ENCODE peak calls at places on chromosome 4, in four cellular contexts. One of them, this sample, is unnamed.

GRCh38 chr4:168856312-168856711 is 153.7 kb downstream of the CBR4 start:
- DNase-seq in A549: no peak
- DNase-seq in K562: no peak
- DNase-seq in H1: no peak
- DNase-seq in this sample: no peak

GRCh38 chr4:58453956-58454355 is 1343.8 kb upstream of the IGFBP7 start:
- DNase-seq in A549: no peak
- DNase-seq in K562: no peak
- DNase-seq in H1: no peak
- DNase-seq in this sample: no peak

GRCh38 chr4:10035130-10035529 is 13.8 kb upstream of the SLC2A9 start:
- DNase-seq in A549: no peak
- DNase-seq in K562: no peak
- DNase-seq in H1: no peak
- DNase-seq in this sample: no peak

GRCh38 chr4:89296871-89297270 is 10.7 kb downstream of the GPRIN3 start:
- DNase-seq in A549: no peak
- DNase-seq in K562: no peak
- DNase-seq in H1: no peak
- DNase-seq in this sample: no peak

GRCh38 chr4:53098681-53099121 is 236.6 kb downstream of the RASL11B start:
- DNase-seq in A549: no peak
- DNase-seq in K562: no peak
- DNase-seq in H1: no peak
- DNase-seq in this sample: no peak

GRCh38 chr4:55819634-55820033 is at the start of gene EXOC1L:
- DNase-seq in A549: no peak
- DNase-seq in K562: peak
- DNase-seq in H1: peak
- DNase-seq in this sample: peak

GRCh38 chr4:164876680-164877324 is at the start of gene APELA:
- DNase-seq in A549: no peak
- DNase-seq in K562: no peak
- DNase-seq in H1: no peak
- DNase-seq in this sample: peak

GRCh38 chr4:83561381-83561780 is 25.5 kb downstream of the GPAT3 start:
- DNase-seq in A549: peak
- DNase-seq in K562: no peak
- DNase-seq in H1: no peak
- DNase-seq in this sample: peak

GRCh38 chr4:158856852-158857251 is 88.0 kb downstream of the FNIP2 start:
- DNase-seq in A549: no peak
- DNase-seq in K562: no peak
- DNase-seq in H1: no peak
- DNase-seq in this sample: peak

GRCh38 chr4:119550857-119551532 is 77.6 kb downstream of the PDE5A start:
- DNase-seq in A549: no peak
- DNase-seq in K562: no peak
- DNase-seq in H1: no peak
- DNase-seq in this sample: no peak

GRCh38 chr4:163343604-163344146 is at the start of gene NPY5R:
- DNase-seq in A549: no peak
- DNase-seq in K562: no peak
- DNase-seq in H1: no peak
- DNase-seq in this sample: no peak

GRCh38 chr4:68463796-68464195 is 16.5 kb downstream of the TMPRSS11E start:
- DNase-seq in A549: no peak
- DNase-seq in K562: no peak
- DNase-seq in H1: no peak
- DNase-seq in this sample: no peak

GRCh38 chr4:71404049-71404448 is 65.2 kb downstream of the SLC4A4 start:
- DNase-seq in A549: no peak
- DNase-seq in K562: no peak
- DNase-seq in H1: no peak
- DNase-seq in this sample: no peak

GRCh38 chr4:6783111-6783981 is 819 bp downstream of the KIAA0232 start:
- DNase-seq in A549: peak
- DNase-seq in K562: peak
- DNase-seq in H1: peak
- DNase-seq in this sample: peak

GRCh38 chr4:56828784-56829535 is 7.5 kb upstream of the SPINK2 start:
- DNase-seq in A549: no peak
- DNase-seq in K562: no peak
- DNase-seq in H1: no peak
- DNase-seq in this sample: no peak

GRCh38 chr4:53012738-53013137 is 150.6 kb downstream of the RASL11B start:
- DNase-seq in A549: no peak
- DNase-seq in K562: no peak
- DNase-seq in H1: no peak
- DNase-seq in this sample: no peak

GRCh38 chr4:3871181-3871852 is 105.1 kb downstream of the ADRA2C start:
- DNase-seq in A549: no peak
- DNase-seq in K562: peak
- DNase-seq in H1: peak
- DNase-seq in this sample: no peak

GRCh38 chr4:13536607-13537006 is 7.7 kb downstream of the NKX3-2 start:
- DNase-seq in A549: no peak
- DNase-seq in K562: peak
- DNase-seq in H1: no peak
- DNase-seq in this sample: no peak

GRCh38 chr4:36222702-36223101 is 21.6 kb downstream of the ARAP2 start:
- DNase-seq in A549: no peak
- DNase-seq in K562: no peak
- DNase-seq in H1: no peak
- DNase-seq in this sample: no peak

GRCh38 chr4:52643846-52644245 is 15.3 kb downstream of the USP46 start:
- DNase-seq in A549: no peak
- DNase-seq in K562: no peak
- DNase-seq in H1: no peak
- DNase-seq in this sample: peak

GRCh38 chr4:84455697-84456096 is 43.4 kb downstream of the NKX6-1 start:
- DNase-seq in A549: no peak
- DNase-seq in K562: no peak
- DNase-seq in H1: no peak
- DNase-seq in this sample: no peak

GRCh38 chr4:94649381-94650128 is 108.2 kb upstream of the BMPR1B start:
- DNase-seq in A549: no peak
- DNase-seq in K562: no peak
- DNase-seq in H1: no peak
- DNase-seq in this sample: no peak

GRCh38 chr4:98544141-98544817 is 114.1 kb downstream of the TSPAN5 start:
- DNase-seq in A549: no peak
- DNase-seq in K562: no peak
- DNase-seq in H1: no peak
- DNase-seq in this sample: no peak

GRCh38 chr4:76953956-76954355 is 4.4 kb downstream of the SEPTIN11 start:
- DNase-seq in A549: no peak
- DNase-seq in K562: no peak
- DNase-seq in H1: no peak
- DNase-seq in this sample: no peak

GRCh38 chr4:180060159-180060889 is 2182.9 kb upstream of the TENM3 start:
- DNase-seq in A549: peak
- DNase-seq in K562: no peak
- DNase-seq in H1: no peak
- DNase-seq in this sample: no peak
- TF ChIP-seq RNF2 in A549: no peak
- TF ChIP-seq RNF2 in K562: no peak
- TF ChIP-seq RNF2 in H1: no peak
- TF ChIP-seq RNF2 in this sample: no peak

GRCh38 chr4:142660728-142661127 is 185.4 kb downstream of the INPP4B start:
- DNase-seq in A549: no peak
- DNase-seq in K562: no peak
- DNase-seq in H1: no peak
- DNase-seq in this sample: no peak

DNA sequence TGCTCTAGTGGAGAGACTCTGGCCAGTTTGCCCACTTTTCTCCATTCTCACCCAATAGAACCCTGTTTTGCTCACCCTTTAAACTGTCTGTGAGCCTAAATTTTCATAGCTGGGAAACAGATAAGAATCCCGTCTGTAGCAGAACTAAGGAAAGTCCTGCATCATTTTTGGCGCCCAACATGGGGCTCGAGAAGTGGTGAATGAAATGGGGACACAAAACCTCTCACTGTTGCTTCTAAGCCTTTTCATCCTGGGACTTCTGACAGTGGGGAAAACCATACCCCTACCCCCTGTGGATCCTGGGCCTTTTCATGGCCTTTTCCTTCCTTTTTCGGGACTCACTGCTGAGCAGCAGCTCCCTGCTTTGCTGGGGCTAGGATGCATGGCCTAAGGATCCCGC is 189.9 kb downstream of the INPP4B start:
- DNase-seq in A549: no peak
- DNase-seq in K562: no peak
- DNase-seq in H1: no peak
- DNase-seq in this sample: no peak
- TF ChIP-seq RNF2 in A549: no peak
- TF ChIP-seq RNF2 in K562: no peak
- TF ChIP-seq RNF2 in H1: no peak
- TF ChIP-seq RNF2 in this sample: no peak

DNA sequence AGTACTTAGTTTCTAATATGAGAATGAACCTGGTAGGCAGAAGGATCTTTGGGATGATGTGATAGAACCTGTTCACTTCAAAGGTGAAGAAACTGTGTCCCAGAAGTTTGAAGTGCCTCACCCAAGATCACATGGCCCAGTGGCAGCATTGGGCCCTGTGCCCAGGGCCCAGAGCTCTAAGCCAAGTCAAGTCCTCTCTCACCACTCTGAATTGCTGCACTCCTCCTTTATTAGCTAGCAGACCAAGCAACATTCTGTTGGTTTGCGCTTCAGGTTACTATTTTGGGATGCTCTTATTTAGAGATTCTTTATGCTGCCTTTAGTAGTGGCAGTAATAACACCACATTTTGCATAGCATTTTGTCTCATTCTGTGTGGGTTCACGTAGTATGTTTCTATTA is 82.7 kb downstream of the PARM1 start:
- DNase-seq in A549: no peak
- DNase-seq in K562: no peak
- DNase-seq in H1: no peak
- DNase-seq in this sample: no peak
- TF ChIP-seq RNF2 in A549: no peak
- TF ChIP-seq RNF2 in K562: no peak
- TF ChIP-seq RNF2 in H1: no peak
- TF ChIP-seq RNF2 in this sample: no peak

DNA sequence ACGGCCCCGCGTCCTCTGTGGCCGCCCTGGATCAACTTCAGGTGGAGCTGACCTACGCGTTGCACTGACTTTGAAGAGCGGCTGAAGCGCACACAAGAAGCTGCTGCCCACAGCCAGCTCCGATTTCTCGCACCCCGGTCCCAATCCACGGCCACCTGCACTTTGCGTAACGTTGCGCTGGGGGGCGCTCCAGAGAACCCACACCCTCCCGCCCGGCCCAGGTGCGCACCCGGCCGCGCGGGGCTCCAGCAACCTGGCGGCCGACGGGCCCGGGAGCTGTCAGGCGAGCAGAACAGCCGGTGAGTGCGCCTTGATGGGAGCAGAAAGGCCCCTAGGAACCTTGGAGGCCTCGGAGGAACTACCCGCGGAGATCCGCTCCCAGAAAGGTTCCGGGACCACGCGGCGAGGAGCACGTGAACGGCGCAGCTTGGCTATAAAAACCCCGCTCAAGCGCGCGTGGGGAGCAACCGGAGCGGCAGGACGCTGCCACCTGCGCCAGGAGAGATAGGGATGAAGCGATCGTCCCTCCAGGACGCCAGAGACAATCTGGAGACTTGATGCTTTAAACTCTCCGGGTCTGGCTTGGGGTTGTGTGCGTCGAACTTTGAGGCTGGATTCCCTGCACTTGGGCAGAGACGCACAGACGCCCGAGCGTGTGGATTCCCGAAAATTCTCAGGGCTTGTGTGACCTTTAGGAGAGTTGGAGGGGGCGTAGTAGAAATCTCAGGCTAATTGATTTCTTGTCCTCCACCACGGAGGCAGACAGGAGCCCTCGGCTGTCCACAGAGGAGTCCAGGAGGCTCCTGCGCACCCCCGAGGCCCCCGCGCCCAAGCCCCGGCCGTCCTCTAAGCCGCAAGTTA is 591 bp upstream of the NWD2 start:
- DNase-seq in A549: no peak
- DNase-seq in K562: no peak
- DNase-seq in H1: peak
- DNase-seq in this sample: peak
- TF ChIP-seq RNF2 in A549: no peak
- TF ChIP-seq RNF2 in K562: no peak
- TF ChIP-seq RNF2 in H1: no peak
- TF ChIP-seq RNF2 in this sample: no peak

DNA sequence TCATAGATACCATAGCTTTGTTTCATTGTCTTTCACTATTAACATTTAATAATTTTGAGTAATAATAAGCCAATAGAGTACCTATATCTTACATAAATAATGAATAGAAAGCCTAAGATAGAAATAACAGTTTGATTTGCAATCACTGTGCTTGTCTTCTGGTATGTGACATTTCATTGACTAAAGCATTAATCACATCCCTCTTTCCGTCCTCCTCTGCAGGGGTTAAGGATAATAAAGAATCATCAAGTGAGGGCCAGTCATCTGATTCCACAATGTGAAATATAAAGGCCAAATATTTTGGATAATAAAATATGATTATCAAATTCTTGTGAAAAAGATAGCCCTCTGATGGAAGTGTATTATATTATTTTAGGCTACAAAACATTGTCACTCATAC is 2073.4 kb downstream of the ARAP2 start:
- DNase-seq in A549: no peak
- DNase-seq in K562: no peak
- DNase-seq in H1: no peak
- DNase-seq in this sample: no peak
- TF ChIP-seq RNF2 in A549: no peak
- TF ChIP-seq RNF2 in K562: no peak
- TF ChIP-seq RNF2 in H1: no peak
- TF ChIP-seq RNF2 in this sample: no peak

This sample was measured in HepG2.